ENCODE peak calls at places on chromosome 17, in four cellular contexts. X is K562, U is WTC11, C is HepG2. Q is an unnamed sample.

GRCh38 chr17:3802461-3803307 is 1.7 kb upstream of the ITGAE start:
- DNase-seq in X (no peak), U (no peak), C (peak), Q (no peak)

GRCh38 chr17:9228408-9229159 is 207.3 kb downstream of the NTN1 start:
- DNase-seq in X (peak), U (no peak), C (no peak), Q (no peak)

GRCh38 chr17:64498308-64499203 is 1.7 kb upstream of the POLG2 start:
- DNase-seq in X (no peak), U (no peak), C (no peak), Q (no peak)

GRCh38 chr17:63039899-63040602 is 74.0 kb downstream of the TANC2 start:
- DNase-seq in X (peak), U (no peak), C (no peak), Q (peak)

GRCh38 chr17:73459980-73460379 is 148.2 kb upstream of the CDC42EP4 start:
- DNase-seq in X (no peak), U (no peak), C (no peak), Q (no peak)

GRCh38 chr17:48472485-48473281 is 42.7 kb upstream of the SKAP1 start:
- DNase-seq in X (no peak), U (no peak), C (no peak), Q (no peak)

GRCh38 chr17:43475494-43476089 is 8.2 kb upstream of the DHX8 start:
- DNase-seq in X (no peak), U (no peak), C (no peak), Q (no peak)

GRCh38 chr17:81487487-81488275 is 24.9 kb downstream of the ACTG1 start:
- DNase-seq in X (peak), U (peak), C (peak), Q (peak)

GRCh38 chr17:40960144-40960543 is 6.6 kb downstream of the KRT39 start:
- DNase-seq in X (no peak), U (no peak), C (no peak), Q (no peak)

GRCh38 chr17:63029520-63029919 is 63.5 kb downstream of the TANC2 start:
- DNase-seq in X (no peak), U (no peak), C (no peak), Q (no peak)

GRCh38 chr17:81309140-81309858 is 14.2 kb upstream of the SLC38A10 start:
- DNase-seq in X (peak), U (peak), C (peak), Q (peak)

GRCh38 chr17:17739388-17740066 is 58.3 kb downstream of the RAI1 start:
- DNase-seq in X (peak), U (no peak), C (no peak), Q (no peak)

GRCh38 chr17:30550512-30551273 is 73.5 kb downstream of the GOSR1 start:
- DNase-seq in X (peak), U (no peak), C (no peak), Q (no peak)

GRCh38 chr17:41627316-41628072 is 3.1 kb upstream of the KRT17 start:
- DNase-seq in X (peak), U (no peak), C (no peak), Q (no peak)

GRCh38 chr17:17724991-17725852 is 44.0 kb downstream of the RAI1 start:
- DNase-seq in X (no peak), U (peak), C (no peak), Q (no peak)

GRCh38 chr17:53662608-53663007 is 160.1 kb upstream of the KIF2B start:
- DNase-seq in X (peak), U (no peak), C (no peak), Q (no peak)

GRCh38 chr17:53655591-53655990 is 167.1 kb upstream of the KIF2B start:
- DNase-seq in X (no peak), U (no peak), C (no peak), Q (no peak)

GRCh38 chr17:53659181-53659580 is 163.5 kb upstream of the KIF2B start:
- DNase-seq in X (peak), U (no peak), C (no peak), Q (no peak)
- TF ChIP-seq SP1 in X (no peak), U (no peak), C (no peak), Q (no peak)

DNA sequence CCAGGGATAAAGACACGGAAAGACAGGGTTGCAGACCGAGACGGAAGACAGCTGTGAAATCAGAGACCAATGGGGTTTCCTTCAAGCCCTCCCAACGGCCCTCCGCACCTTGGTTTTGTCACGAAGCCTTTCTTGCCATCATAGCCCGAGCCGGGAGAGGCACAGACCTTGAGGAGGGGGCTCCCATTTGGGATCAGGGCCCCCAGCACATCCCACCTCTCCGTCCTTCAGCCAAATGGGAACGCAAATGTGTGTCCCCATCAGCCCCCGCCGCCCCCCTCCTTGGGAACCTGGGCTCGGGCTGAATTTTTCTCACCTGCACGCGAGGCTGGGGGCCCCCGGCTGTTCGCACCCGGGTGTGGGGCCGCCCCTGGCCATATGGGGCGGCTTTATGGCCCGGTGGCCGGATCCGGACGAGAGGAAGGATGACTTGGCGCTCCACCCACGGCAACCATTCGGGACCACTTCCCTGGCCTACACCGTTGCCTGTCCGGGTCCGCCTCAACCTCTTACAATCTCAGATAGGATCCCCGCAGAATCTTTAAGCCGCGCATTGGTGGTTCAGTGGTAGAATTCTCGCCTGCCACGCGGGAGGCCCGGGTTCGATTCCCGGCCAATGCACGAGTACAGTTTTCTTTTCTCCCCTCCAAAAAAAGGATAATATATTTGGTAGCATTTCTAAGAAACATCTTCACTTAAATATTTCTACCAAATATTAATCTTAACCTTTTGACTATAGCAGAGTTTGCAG is 1.5 kb upstream of the HES7 start:
- DNase-seq in X (peak), U (peak), C (peak), Q (peak)
- TF ChIP-seq ELF4 in X (no peak), U (no peak), C (no peak), Q (no peak)

DNA sequence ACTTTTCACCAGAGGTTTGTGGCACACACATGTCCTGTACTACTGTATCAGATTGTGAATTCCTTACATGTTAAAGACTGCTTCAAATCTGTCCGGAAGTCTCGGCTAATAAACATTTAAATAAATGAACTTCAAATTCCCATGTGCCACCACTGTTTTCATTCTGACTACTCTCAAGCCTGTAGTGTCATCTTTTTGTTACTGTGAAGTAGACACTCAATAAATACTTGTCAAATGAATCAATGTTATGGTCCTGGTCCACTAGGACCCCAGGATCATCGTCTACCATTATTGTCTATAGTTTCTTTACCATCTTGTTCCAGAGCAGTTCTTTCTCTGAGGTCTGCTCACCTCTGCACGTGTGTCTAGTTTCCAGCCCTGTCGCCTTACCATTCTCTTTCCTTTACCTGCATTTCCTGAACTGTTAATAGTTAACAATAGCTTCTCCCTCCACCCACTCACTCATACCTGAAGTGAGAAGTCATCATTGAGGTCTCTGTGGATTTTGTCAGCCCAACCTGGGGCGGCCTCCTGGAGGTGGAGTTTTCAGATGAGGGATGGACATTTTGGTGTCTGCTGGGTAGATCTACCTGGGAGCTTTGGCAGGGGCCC is 333.0 kb downstream of the SEC14L1 start:
- DNase-seq in X (no peak), U (no peak), C (no peak), Q (no peak)
- TF ChIP-seq SP1 in X (no peak), U (no peak), C (no peak), Q (no peak)

GRCh38 chr17:78527345-78527744 is 49.9 kb downstream of the DNAH17 start:
- DNase-seq in X (no peak), U (no peak), C (no peak), Q (no peak)
- TF ChIP-seq ELF4 in X (no peak), U (no peak), C (no peak), Q (no peak)

GRCh38 chr17:5888811-5889210 is 181.4 kb upstream of the WSCD1 start:
- DNase-seq in X (no peak), U (no peak), C (no peak), Q (no peak)

GRCh38 chr17:5896215-5896614 is 174.0 kb upstream of the WSCD1 start:
- DNase-seq in X (no peak), U (no peak), C (no peak), Q (no peak)

GRCh38 chr17:5893741-5894140 is 176.4 kb upstream of the WSCD1 start:
- DNase-seq in X (no peak), U (no peak), C (no peak), Q (no peak)

GRCh38 chr17:5897320-5897911 is 172.8 kb upstream of the WSCD1 start:
- DNase-seq in X (no peak), U (peak), C (no peak), Q (no peak)

GRCh38 chr17:5892897-5893656 is 177.1 kb upstream of the WSCD1 start:
- DNase-seq in X (no peak), U (no peak), C (no peak), Q (no peak)
- TF ChIP-seq SP1 in X (no peak), U (no peak), C (no peak), Q (no peak)

GRCh38 chr17:69607162-69607834 is 192.8 kb downstream of the MAP2K6 start:
- DNase-seq in X (peak), U (peak), C (peak), Q (peak)
- TF ChIP-seq ELF4 in X (no peak), U (no peak), C (no peak), Q (no peak)

GRCh38 chr17:57522436-57523005 is 222.6 kb downstream of the CCDC182 start:
- DNase-seq in X (no peak), U (no peak), C (no peak), Q (no peak)

GRCh38 chr17:57527437-57528083 is 217.5 kb downstream of the CCDC182 start:
- DNase-seq in X (no peak), U (no peak), C (no peak), Q (no peak)

GRCh38 chr17:57524790-57525543 is 220.1 kb downstream of the CCDC182 start:
- DNase-seq in X (no peak), U (no peak), C (peak), Q (no peak)

GRCh38 chr17:57521606-57522435 is 223.3 kb downstream of the CCDC182 start:
- DNase-seq in X (no peak), U (no peak), C (no peak), Q (no peak)

GRCh38 chr17:57523926-57524634 is 221.0 kb downstream of the CCDC182 start:
- DNase-seq in X (no peak), U (no peak), C (no peak), Q (no peak)
- TF ChIP-seq SP1 in X (no peak), U (no peak), C (no peak), Q (no peak)

GRCh38 chr17:38421224-38421841 is 6.9 kb upstream of the ARHGAP23 start:
- DNase-seq in X (no peak), U (no peak), C (no peak), Q (no peak)
- TF ChIP-seq ELF4 in X (no peak), U (no peak), C (no peak), Q (no peak)